ENCODE peak calls at places on chromosomes 5 and 9, in nine cellular contexts. C is OCI-M1, N is ELR, S is NAMALWA, T is pons, J is GDM1, P is GM12891, F is EL, Z is NCI-H1105. V is an unnamed sample.

GRCh38 chr9:137136261-137136925 is 2.6 kb upstream of the GRIN1 start:
- DNase-seq in C (no peak), N (no peak), S (no peak), T (no peak), J (no peak), P (no peak), F (no peak), Z (no peak), V (no peak)

GRCh38 chr5:81525690-81526089 is 131.8 kb upstream of the ACOT12 start:
- DNase-seq in C (peak), N (peak), S (no peak), T (no peak), J (no peak), P (no peak), F (peak), Z (no peak), V (peak)

GRCh38 chr5:61423487-61424157 is 91.6 kb downstream of the ZSWIM6 start:
- DNase-seq in C (peak), N (no peak), S (no peak), T (no peak), J (no peak), P (no peak), F (peak), Z (no peak), V (no peak)

GRCh38 chr9:96293481-96293880 is 8.5 kb downstream of the HSD17B3 start:
- DNase-seq in C (no peak), N (peak), S (no peak), T (peak), J (no peak), P (no peak), F (peak), Z (no peak), V (no peak)

GRCh38 chr5:143316844-143317631 is 86.4 kb downstream of the NR3C1 start:
- DNase-seq in C (peak), N (no peak), S (no peak), T (no peak), J (no peak), P (no peak), F (peak), Z (peak), V (no peak)

GRCh38 chr9:136160321-136160938 is 41.8 kb upstream of the TMEM250 start:
- DNase-seq in C (no peak), N (no peak), S (no peak), T (no peak), J (no peak), P (no peak), F (no peak), Z (peak), V (no peak)

GRCh38 chr9:1337169-1337568 is 287.0 kb downstream of the DMRT2 start:
- DNase-seq in C (no peak), N (peak), S (no peak), T (no peak), J (no peak), P (no peak), F (no peak), Z (no peak), V (no peak)

GRCh38 chr5:174428895-174429294 is 295.5 kb upstream of the MSX2 start:
- DNase-seq in C (no peak), N (no peak), S (no peak), T (no peak), J (no peak), P (no peak), F (no peak), Z (no peak), V (no peak)

GRCh38 chr5:160450164-160450932 is 28.7 kb downstream of the PTTG1 start:
- DNase-seq in C (no peak), N (no peak), S (no peak), T (no peak), J (no peak), P (no peak), F (no peak), Z (no peak), V (no peak)

V was measured in MV-4-11.